ENCODE peak calls at places on chromosome 19, in ten cellular contexts. One of them, this sample, is unnamed.

GRCh38 chr19:18292810-18293641 is 11.6 kb upstream of the JUND start:
- DNase-seq in right lobe of liver: peak; percentile 86
- DNase-seq in left lung: peak; percentile 91
- DNase-seq in neural progenitor cell: peak; percentile 94
- DNase-seq in CD4-positive, alpha-beta T cell: no peak
- DNase-seq in omental fat pad: peak; percentile 73
- DNase-seq in brain microvascular endothelial cell: peak; percentile 52
- DNase-seq in endodermal cell: peak; percentile 97
- DNase-seq in activated CD8-positive, alpha-beta T cell treated with anti-CD3 and anti-CD28 coated beads for 36 hours: peak; percentile 88
- DNase-seq in fibroblast of the aortic adventitia: peak; percentile 83
- DNase-seq in this sample: peak; percentile 69

GRCh38 chr19:51735759-51736449 is 12.1 kb upstream of the HAS1 start:
- DNase-seq in right lobe of liver: peak; percentile 64
- DNase-seq in omental fat pad: no peak
- DNase-seq in left lung: peak; percentile 86
- DNase-seq in CD4-positive, alpha-beta T cell: no peak
- DNase-seq in neural progenitor cell: no peak
- DNase-seq in endodermal cell: no peak
- DNase-seq in brain microvascular endothelial cell: peak; percentile 76
- DNase-seq in activated CD8-positive, alpha-beta T cell treated with anti-CD3 and anti-CD28 coated beads for 36 hours: no peak
- DNase-seq in fibroblast of the aortic adventitia: peak; percentile 68
- DNase-seq in this sample: no peak

GRCh38 chr19:38263696-38264485 is 482 bp upstream of the SPINT2 start:
- DNase-seq in omental fat pad: no peak
- DNase-seq in left lung: peak; percentile 87
- DNase-seq in brain microvascular endothelial cell: peak; percentile 63
- DNase-seq in CD4-positive, alpha-beta T cell: peak; percentile 70
- DNase-seq in activated CD8-positive, alpha-beta T cell treated with anti-CD3 and anti-CD28 coated beads for 36 hours: peak; percentile 89
- DNase-seq in right lobe of liver: no peak
- DNase-seq in fibroblast of the aortic adventitia: peak; percentile 46
- DNase-seq in neural progenitor cell: no peak
- DNase-seq in endodermal cell: peak; percentile 98
- DNase-seq in this sample: peak; percentile 85

GRCh38 chr19:38617764-38618589 is at the start of gene MAP4K1:
- DNase-seq in activated CD8-positive, alpha-beta T cell treated with anti-CD3 and anti-CD28 coated beads for 36 hours: peak; percentile 87
- DNase-seq in omental fat pad: no peak
- DNase-seq in endodermal cell: peak; percentile 69
- DNase-seq in fibroblast of the aortic adventitia: no peak
- DNase-seq in neural progenitor cell: peak; percentile 20
- DNase-seq in brain microvascular endothelial cell: no peak
- DNase-seq in CD4-positive, alpha-beta T cell: peak; percentile 67
- DNase-seq in right lobe of liver: no peak
- DNase-seq in left lung: peak; percentile 67
- DNase-seq in this sample: peak; percentile 85

GRCh38 chr19:9936151-9937000 is at the start of gene OLFM2:
- DNase-seq in CD4-positive, alpha-beta T cell: no peak
- DNase-seq in endodermal cell: peak; percentile 92
- DNase-seq in brain microvascular endothelial cell: no peak
- DNase-seq in right lobe of liver: peak; percentile 52
- DNase-seq in left lung: no peak
- DNase-seq in neural progenitor cell: peak; percentile 90
- DNase-seq in omental fat pad: no peak
- DNase-seq in activated CD8-positive, alpha-beta T cell treated with anti-CD3 and anti-CD28 coated beads for 36 hours: peak; percentile 33
- DNase-seq in fibroblast of the aortic adventitia: no peak
- DNase-seq in this sample: peak; percentile 59

GRCh38 chr19:12720851-12721655 is 2.7 kb downstream of the TNPO2 start:
- DNase-seq in activated CD8-positive, alpha-beta T cell treated with anti-CD3 and anti-CD28 coated beads for 36 hours: peak; percentile 38
- DNase-seq in left lung: no peak
- DNase-seq in right lobe of liver: no peak
- DNase-seq in omental fat pad: no peak
- DNase-seq in CD4-positive, alpha-beta T cell: no peak
- DNase-seq in neural progenitor cell: peak; percentile 47
- DNase-seq in endodermal cell: peak; percentile 59
- DNase-seq in brain microvascular endothelial cell: no peak
- DNase-seq in fibroblast of the aortic adventitia: peak; percentile 17
- DNase-seq in this sample: peak; percentile 51

GRCh38 chr19:35269425-35270117 is 809 bp downstream of the USF2 start:
- DNase-seq in activated CD8-positive, alpha-beta T cell treated with anti-CD3 and anti-CD28 coated beads for 36 hours: peak; percentile 84
- DNase-seq in omental fat pad: peak; percentile 54
- DNase-seq in fibroblast of the aortic adventitia: peak; percentile 71
- DNase-seq in left lung: peak; percentile 90
- DNase-seq in brain microvascular endothelial cell: peak; percentile 60
- DNase-seq in CD4-positive, alpha-beta T cell: peak; percentile 65
- DNase-seq in neural progenitor cell: peak; percentile 94
- DNase-seq in endodermal cell: peak; percentile 97
- DNase-seq in right lobe of liver: peak; percentile 93
- DNase-seq in this sample: peak; percentile 95

GRCh38 chr19:16920816-16921529 is 32.2 kb downstream of the F2RL3 start:
- DNase-seq in CD4-positive, alpha-beta T cell: no peak
- DNase-seq in omental fat pad: no peak
- DNase-seq in neural progenitor cell: no peak
- DNase-seq in activated CD8-positive, alpha-beta T cell treated with anti-CD3 and anti-CD28 coated beads for 36 hours: no peak
- DNase-seq in fibroblast of the aortic adventitia: peak; percentile 80
- DNase-seq in brain microvascular endothelial cell: peak; percentile 92
- DNase-seq in endodermal cell: no peak
- DNase-seq in right lobe of liver: no peak
- DNase-seq in left lung: no peak
- DNase-seq in this sample: no peak

GRCh38 chr19:11767633-11768133 is 883 bp downstream of the ZNF441 start:
- DNase-seq in neural progenitor cell: peak; percentile 43
- DNase-seq in CD4-positive, alpha-beta T cell: no peak
- DNase-seq in right lobe of liver: peak; percentile 85
- DNase-seq in brain microvascular endothelial cell: peak; percentile 9
- DNase-seq in omental fat pad: no peak
- DNase-seq in endodermal cell: peak; percentile 46
- DNase-seq in activated CD8-positive, alpha-beta T cell treated with anti-CD3 and anti-CD28 coated beads for 36 hours: peak; percentile 54
- DNase-seq in fibroblast of the aortic adventitia: peak; percentile 38
- DNase-seq in left lung: peak; percentile 52
- DNase-seq in this sample: peak; percentile 67

GRCh38 chr19:5293607-5294089 is 47.0 kb downstream of the PTPRS start:
- DNase-seq in neural progenitor cell: peak; percentile 88
- DNase-seq in activated CD8-positive, alpha-beta T cell treated with anti-CD3 and anti-CD28 coated beads for 36 hours: peak; percentile 28
- DNase-seq in CD4-positive, alpha-beta T cell: no peak
- DNase-seq in fibroblast of the aortic adventitia: peak; percentile 30
- DNase-seq in right lobe of liver: no peak
- DNase-seq in endodermal cell: peak; percentile 89
- DNase-seq in left lung: no peak
- DNase-seq in omental fat pad: no peak
- DNase-seq in brain microvascular endothelial cell: no peak
- DNase-seq in this sample: peak; percentile 52

GRCh38 chr19:3577741-3578344 is 5.1 kb downstream of the HMG20B start:
- DNase-seq in brain microvascular endothelial cell: no peak
- DNase-seq in CD4-positive, alpha-beta T cell: no peak
- DNase-seq in right lobe of liver: no peak
- DNase-seq in neural progenitor cell: peak; percentile 35
- DNase-seq in endodermal cell: peak; percentile 89
- DNase-seq in left lung: no peak
- DNase-seq in activated CD8-positive, alpha-beta T cell treated with anti-CD3 and anti-CD28 coated beads for 36 hours: no peak
- DNase-seq in fibroblast of the aortic adventitia: no peak
- DNase-seq in omental fat pad: no peak
- DNase-seq in this sample: peak; percentile 14

DNA sequence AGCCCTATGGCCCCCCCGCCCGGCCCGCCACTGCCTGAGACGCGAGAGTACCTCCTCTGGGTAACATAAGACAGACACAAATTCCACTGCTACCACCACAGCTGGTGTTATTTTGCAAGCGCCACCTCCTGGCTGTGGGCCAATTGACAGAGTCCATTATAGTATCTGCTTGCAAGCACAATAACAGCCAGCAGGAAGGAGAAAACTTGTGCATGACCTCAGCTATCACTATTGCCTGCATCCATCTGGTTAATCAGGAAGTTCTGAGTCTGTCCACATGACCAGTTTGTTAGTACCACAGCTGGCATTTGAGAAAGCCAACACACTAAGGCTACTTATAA is 25.3 kb upstream of the OR10H2 start:
- DNase-seq in fibroblast of the aortic adventitia: peak; percentile 7
- DNase-seq in left lung: peak; percentile 42
- DNase-seq in omental fat pad: peak; percentile 60
- DNase-seq in brain microvascular endothelial cell: no peak
- DNase-seq in endodermal cell: no peak
- DNase-seq in right lobe of liver: peak; percentile 85
- DNase-seq in neural progenitor cell: no peak
- DNase-seq in CD4-positive, alpha-beta T cell: no peak
- DNase-seq in activated CD8-positive, alpha-beta T cell treated with anti-CD3 and anti-CD28 coated beads for 36 hours: peak; percentile 57
- DNase-seq in this sample: no peak
- TF ChIP-seq CTCF in fibroblast of the aortic adventitia: no peak
- TF ChIP-seq CTCF in left lung: no peak
- TF ChIP-seq CTCF in omental fat pad: no peak
- TF ChIP-seq CTCF in brain microvascular endothelial cell: no peak
- TF ChIP-seq CTCF in endodermal cell: no peak
- TF ChIP-seq CTCF in right lobe of liver: no peak
- TF ChIP-seq CTCF in neural progenitor cell: no peak
- TF ChIP-seq CTCF in CD4-positive, alpha-beta T cell: no peak
- TF ChIP-seq CTCF in activated CD8-positive, alpha-beta T cell treated with anti-CD3 and anti-CD28 coated beads for 36 hours: no peak
- TF ChIP-seq CTCF in this sample: peak; percentile 11

GRCh38 chr19:49430678-49431329 is 5.6 kb downstream of the GFY start:
- DNase-seq in brain microvascular endothelial cell: no peak
- DNase-seq in activated CD8-positive, alpha-beta T cell treated with anti-CD3 and anti-CD28 coated beads for 36 hours: peak; percentile 66
- DNase-seq in right lobe of liver: no peak
- DNase-seq in neural progenitor cell: peak; percentile 38
- DNase-seq in CD4-positive, alpha-beta T cell: no peak
- DNase-seq in left lung: no peak
- DNase-seq in endodermal cell: no peak
- DNase-seq in fibroblast of the aortic adventitia: no peak
- DNase-seq in omental fat pad: no peak
- DNase-seq in this sample: no peak
- TF ChIP-seq CTCF in brain microvascular endothelial cell: peak; percentile 50
- TF ChIP-seq CTCF in activated CD8-positive, alpha-beta T cell treated with anti-CD3 and anti-CD28 coated beads for 36 hours: peak; percentile 30
- TF ChIP-seq CTCF in right lobe of liver: no peak
- TF ChIP-seq CTCF in neural progenitor cell: peak; percentile 46
- TF ChIP-seq CTCF in CD4-positive, alpha-beta T cell: peak; percentile 18
- TF ChIP-seq CTCF in left lung: no peak
- TF ChIP-seq CTCF in endodermal cell: peak; percentile 59
- TF ChIP-seq CTCF in fibroblast of the aortic adventitia: no peak
- TF ChIP-seq CTCF in omental fat pad: no peak
- TF ChIP-seq CTCF in this sample: peak; percentile 32

GRCh38 chr19:2315818-2316353 is 7.9 kb upstream of the LINGO3 start:
- DNase-seq in omental fat pad: no peak
- DNase-seq in CD4-positive, alpha-beta T cell: no peak
- DNase-seq in brain microvascular endothelial cell: peak; percentile 35
- DNase-seq in endodermal cell: peak; percentile 90
- DNase-seq in fibroblast of the aortic adventitia: peak; percentile 62
- DNase-seq in neural progenitor cell: peak; percentile 86
- DNase-seq in left lung: peak; percentile 85
- DNase-seq in right lobe of liver: peak; percentile 77
- DNase-seq in activated CD8-positive, alpha-beta T cell treated with anti-CD3 and anti-CD28 coated beads for 36 hours: no peak
- DNase-seq in this sample: peak; percentile 72

GRCh38 chr19:2317756-2318155 is 9.8 kb upstream of the LINGO3 start:
- DNase-seq in neural progenitor cell: no peak
- DNase-seq in left lung: no peak
- DNase-seq in brain microvascular endothelial cell: no peak
- DNase-seq in right lobe of liver: no peak
- DNase-seq in activated CD8-positive, alpha-beta T cell treated with anti-CD3 and anti-CD28 coated beads for 36 hours: no peak
- DNase-seq in endodermal cell: no peak
- DNase-seq in fibroblast of the aortic adventitia: no peak
- DNase-seq in omental fat pad: no peak
- DNase-seq in CD4-positive, alpha-beta T cell: no peak
- DNase-seq in this sample: no peak

GRCh38 chr19:2318923-2319322 is 9.5 kb downstream of the LSM7 start:
- DNase-seq in neural progenitor cell: no peak
- DNase-seq in endodermal cell: no peak
- DNase-seq in left lung: no peak
- DNase-seq in activated CD8-positive, alpha-beta T cell treated with anti-CD3 and anti-CD28 coated beads for 36 hours: no peak
- DNase-seq in right lobe of liver: no peak
- DNase-seq in omental fat pad: no peak
- DNase-seq in fibroblast of the aortic adventitia: no peak
- DNase-seq in CD4-positive, alpha-beta T cell: no peak
- DNase-seq in brain microvascular endothelial cell: no peak
- DNase-seq in this sample: no peak

GRCh38 chr19:2315121-2315817 is 7.3 kb upstream of the LINGO3 start:
- DNase-seq in omental fat pad: no peak
- DNase-seq in endodermal cell: no peak
- DNase-seq in right lobe of liver: no peak
- DNase-seq in activated CD8-positive, alpha-beta T cell treated with anti-CD3 and anti-CD28 coated beads for 36 hours: no peak
- DNase-seq in fibroblast of the aortic adventitia: no peak
- DNase-seq in brain microvascular endothelial cell: no peak
- DNase-seq in CD4-positive, alpha-beta T cell: no peak
- DNase-seq in left lung: no peak
- DNase-seq in neural progenitor cell: no peak
- DNase-seq in this sample: no peak

DNA sequence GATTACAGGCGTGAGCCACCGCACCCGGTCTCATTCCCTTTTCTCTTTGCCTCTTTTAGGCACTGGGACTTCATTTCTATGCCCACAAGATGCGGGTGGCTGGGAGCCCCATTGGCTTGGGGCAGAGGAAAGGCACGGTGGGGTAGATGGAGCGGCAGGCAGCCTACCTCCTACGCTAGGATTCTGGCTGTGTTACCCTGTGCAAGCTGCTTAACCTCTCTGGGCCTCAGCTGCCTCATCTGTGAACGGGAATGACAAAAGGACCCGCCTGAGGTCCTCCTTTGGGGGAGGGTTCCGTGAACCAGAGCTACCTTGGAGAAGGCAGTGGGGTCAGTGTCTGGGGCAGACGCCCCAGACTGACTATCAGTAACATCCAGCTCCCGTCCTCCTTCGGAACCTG is 9.3 kb upstream of the LINGO3 start:
- DNase-seq in omental fat pad: no peak
- DNase-seq in activated CD8-positive, alpha-beta T cell treated with anti-CD3 and anti-CD28 coated beads for 36 hours: no peak
- DNase-seq in right lobe of liver: no peak
- DNase-seq in brain microvascular endothelial cell: no peak
- DNase-seq in left lung: no peak
- DNase-seq in CD4-positive, alpha-beta T cell: no peak
- DNase-seq in neural progenitor cell: no peak
- DNase-seq in endodermal cell: no peak
- DNase-seq in fibroblast of the aortic adventitia: no peak
- DNase-seq in this sample: no peak
- TF ChIP-seq CTCF in omental fat pad: no peak
- TF ChIP-seq CTCF in activated CD8-positive, alpha-beta T cell treated with anti-CD3 and anti-CD28 coated beads for 36 hours: no peak
- TF ChIP-seq CTCF in right lobe of liver: no peak
- TF ChIP-seq CTCF in brain microvascular endothelial cell: no peak
- TF ChIP-seq CTCF in left lung: no peak
- TF ChIP-seq CTCF in CD4-positive, alpha-beta T cell: no peak
- TF ChIP-seq CTCF in neural progenitor cell: no peak
- TF ChIP-seq CTCF in endodermal cell: no peak
- TF ChIP-seq CTCF in fibroblast of the aortic adventitia: no peak
- TF ChIP-seq CTCF in this sample: no peak

DNA sequence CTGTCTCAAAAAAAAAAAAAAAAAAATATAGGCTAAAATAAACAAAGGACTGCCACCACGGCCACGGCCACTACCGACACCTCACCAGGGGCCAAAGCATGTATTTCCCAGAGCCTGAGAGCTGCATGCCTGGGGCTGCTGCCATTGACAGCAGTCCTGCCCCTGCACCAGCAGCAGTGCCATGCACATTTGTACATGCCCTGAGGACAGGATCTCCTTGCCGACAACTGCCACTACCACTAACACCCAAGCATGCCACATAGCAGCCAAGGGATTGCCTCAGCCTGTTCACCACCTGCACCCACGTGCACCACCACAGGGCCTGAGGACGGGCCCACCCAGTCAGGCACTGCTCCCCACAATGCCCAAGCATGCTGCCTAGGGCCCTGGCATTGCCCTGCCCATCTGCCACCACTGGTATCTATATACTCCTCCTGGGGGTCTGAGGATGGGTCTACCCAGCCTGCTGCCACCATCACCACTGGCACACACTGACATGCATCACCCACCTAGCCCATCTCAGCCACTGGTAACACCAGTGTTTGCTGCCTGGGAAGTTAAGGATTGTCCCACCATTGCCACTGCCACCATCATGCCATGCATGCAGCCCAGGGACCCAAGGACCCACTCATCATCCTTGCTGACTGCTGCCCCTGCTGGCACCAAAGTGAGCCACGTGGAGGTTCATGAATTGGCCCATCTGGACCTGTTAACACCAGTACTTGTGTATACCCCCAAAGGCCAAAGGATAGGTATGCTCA is 10.6 kb upstream of the NUP62 start:
- DNase-seq in right lobe of liver: no peak
- DNase-seq in endodermal cell: peak; percentile 62
- DNase-seq in neural progenitor cell: no peak
- DNase-seq in brain microvascular endothelial cell: no peak
- DNase-seq in activated CD8-positive, alpha-beta T cell treated with anti-CD3 and anti-CD28 coated beads for 36 hours: peak; percentile 27
- DNase-seq in CD4-positive, alpha-beta T cell: no peak
- DNase-seq in left lung: no peak
- DNase-seq in fibroblast of the aortic adventitia: no peak
- DNase-seq in omental fat pad: no peak
- DNase-seq in this sample: no peak
- TF ChIP-seq CTCF in right lobe of liver: no peak
- TF ChIP-seq CTCF in endodermal cell: peak; percentile 52
- TF ChIP-seq CTCF in neural progenitor cell: peak; percentile 10
- TF ChIP-seq CTCF in brain microvascular endothelial cell: no peak
- TF ChIP-seq CTCF in activated CD8-positive, alpha-beta T cell treated with anti-CD3 and anti-CD28 coated beads for 36 hours: peak; percentile 30
- TF ChIP-seq CTCF in CD4-positive, alpha-beta T cell: no peak
- TF ChIP-seq CTCF in left lung: no peak
- TF ChIP-seq CTCF in fibroblast of the aortic adventitia: no peak
- TF ChIP-seq CTCF in omental fat pad: no peak
- TF ChIP-seq CTCF in this sample: no peak

This sample was measured in GM20000.